ENCODE peak calls at places on chromosomes 5 and 9, in four cellular contexts. O is breast epithelium, R is T follicular helper cell, G is NCI-H69. F is an unnamed sample.
A peak's percentile ranks its signal among the peaks of the same experiment; 100 is the strongest.

GRCh38 chr9:14271078-14271673 is 42.8 kb downstream of the NFIB start:
- DNase-seq in O (no peak), G (peak; percentile 98), R (no peak), F (peak; percentile 94)

GRCh38 chr5:176844706-176845391 is 34.5 kb downstream of the UNC5A start:
- DNase-seq in R (no peak), G (peak; percentile 91), O (no peak), F (peak; percentile 6)

GRCh38 chr5:77952811-77953210 is 176.7 kb upstream of the TBCA start:
- DNase-seq in O (no peak), R (no peak), G (peak; percentile 56), F (peak; percentile 14)

GRCh38 chr5:64156276-64156675 is 9.4 kb upstream of the RNF180 start:
- DNase-seq in O (no peak), R (no peak), G (no peak), F (no peak)

GRCh38 chr9:70589571-70590263 is 175.3 kb upstream of the KLF9 start:
- DNase-seq in O (no peak), G (no peak), R (no peak), F (peak; percentile 70)

GRCh38 chr9:112061152-112061740 is 113.9 kb downstream of the SUSD1 start:
- DNase-seq in G (peak; percentile 71), R (no peak), O (no peak), F (peak; percentile 98)

GRCh38 chr9:130873966-130874365 is 22.6 kb downstream of the QRFP start:
- DNase-seq in G (no peak), O (no peak), R (no peak), F (no peak)

GRCh38 chr9:131578778-131579504 is 33.6 kb downstream of the PRRT1B start:
- DNase-seq in O (no peak), G (no peak), R (peak; percentile 31), F (peak; percentile 7)

GRCh38 chr5:158224200-158224599 is 365.3 kb upstream of the CLINT1 start:
- DNase-seq in O (no peak), R (no peak), G (no peak), F (no peak)

GRCh38 chr5:150398432-150399157 is 14.1 kb downstream of the CD74 start:
- DNase-seq in O (no peak), R (no peak), G (peak; percentile 32), F (no peak)

GRCh38 chr9:108543251-108543768 is 312.5 kb downstream of the ACTL7B start:
- DNase-seq in G (peak; percentile 92), R (no peak), O (no peak), F (no peak)

GRCh38 chr5:172187118-172188032 is 649 bp downstream of the STK10 start:
- DNase-seq in O (no peak), R (peak; percentile 64), G (peak; percentile 71), F (peak; percentile 75)

GRCh38 chr5:95664204-95664786 is 17.7 kb downstream of the RFESD start:
- DNase-seq in G (peak; percentile 68), R (peak; percentile 7), O (no peak), F (peak; percentile 59)

GRCh38 chr9:113879318-113879717 is 3.2 kb downstream of the ZNF618 start:
- DNase-seq in G (no peak), R (no peak), O (no peak), F (no peak)

GRCh38 chr5:14914603-14915277 is 43.2 kb upstream of the ANKH start:
- DNase-seq in G (no peak), O (no peak), R (no peak), F (peak; percentile 77)

GRCh38 chr9:130847306-130848217 is 12.5 kb downstream of the ABL1 start:
- DNase-seq in R (no peak), G (peak; percentile 34), O (no peak), F (peak; percentile 97)

GRCh38 chr9:37761511-37761910 is 7.9 kb downstream of the TRMT10B start:
- DNase-seq in R (no peak), G (no peak), O (no peak), F (peak; percentile 88)

GRCh38 chr5:167576928-167577327 is 714.5 kb upstream of the WWC1 start:
- DNase-seq in G (no peak), R (no peak), O (no peak), F (no peak)

GRCh38 chr5:32413466-32414263 is 30.9 kb downstream of the ZFR start:
- DNase-seq in O (no peak), R (no peak), G (no peak), F (peak; percentile 7)

GRCh38 chr5:8363133-8363532 is 494.2 kb downstream of the MTRR start:
- DNase-seq in R (no peak), O (no peak), G (peak; percentile 50), F (peak; percentile 5)

GRCh38 chr9:13904746-13905145 is 409.2 kb downstream of the NFIB start:
- DNase-seq in G (no peak), R (no peak), O (no peak), F (no peak)

GRCh38 chr5:180115326-180116076 is 43.9 kb upstream of the RNF130 start:
- DNase-seq in R (no peak), G (no peak), O (peak; percentile 30), F (no peak)